ENCODE peak calls at places on chromosomes 7 and 10, in ten cellular contexts. L, H, T, W, R, B, K, G, A and U are unnamed samples.

GRCh38 chr10:60139798-60140566 is 233.6 kb upstream of the CCDC6 start:
- DNase-seq in L (no peak), A (peak), T (peak), H (peak), B (no peak), W (no peak), G (no peak), K (no peak), R (peak), U (no peak)

GRCh38 chr7:120052884-120053382 is 220.0 kb upstream of the KCND2 start:
- DNase-seq in W (no peak), R (peak), A (no peak), G (no peak), L (no peak), T (peak), K (no peak), H (no peak), B (peak), U (no peak)

GRCh38 chr10:99430116-99430450 is 341 bp downstream of the GOT1 start:
- DNase-seq in L (peak), W (no peak), B (no peak), G (no peak), H (no peak), R (no peak), T (no peak), K (no peak), A (peak), U (no peak)

GRCh38 chr10:16761300-16761699 is 55.9 kb downstream of the RSU1 start:
- DNase-seq in R (no peak), B (no peak), A (no peak), W (no peak), K (no peak), T (no peak), H (no peak), G (no peak), L (no peak), U (no peak)

GRCh38 chr10:129342385-129342784 is 124.7 kb upstream of the MGMT start:
- DNase-seq in T (no peak), G (no peak), W (no peak), R (no peak), H (no peak), A (no peak), B (no peak), K (no peak), L (no peak), U (no peak)

GRCh38 chr7:80279760-80280159 is 145.1 kb downstream of the GNAI1 start:
- DNase-seq in B (peak), K (no peak), W (no peak), G (no peak), T (peak), R (no peak), L (no peak), H (peak), A (no peak), U (no peak)

GRCh38 chr7:17668122-17668521 is 272.2 kb downstream of the SNX13 start:
- DNase-seq in B (no peak), A (no peak), H (no peak), W (no peak), T (no peak), L (no peak), G (no peak), R (no peak), K (no peak), U (no peak)

GRCh38 chr7:84701524-84702306 is 485.1 kb downstream of the SEMA3D start:
- DNase-seq in T (peak), H (peak), W (no peak), K (no peak), R (peak), L (peak), G (no peak), B (no peak), A (peak), U (no peak)

GRCh38 chr7:30445770-30446169 is 32.8 kb downstream of the NOD1 start:
- DNase-seq in K (peak), W (peak), L (no peak), B (peak), R (peak), H (no peak), T (no peak), G (peak), A (no peak), U (peak)

GRCh38 chr7:30799976-30800661 is 28.9 kb downstream of the MINDY4 start:
- DNase-seq in K (no peak), W (peak), R (no peak), A (no peak), B (no peak), L (no peak), T (no peak), H (no peak), G (no peak), U (no peak)

GRCh38 chr7:125256446-125256845 is 326.8 kb upstream of the POT1 start:
- DNase-seq in W (no peak), K (no peak), T (no peak), R (no peak), A (peak), H (no peak), L (no peak), G (no peak), B (no peak), U (no peak)

GRCh38 chr7:157507987-157508386 is 171.2 kb downstream of the DNAJB6 start:
- DNase-seq in L (no peak), W (no peak), K (no peak), H (peak), T (no peak), R (no peak), B (no peak), A (no peak), G (no peak), U (no peak)

GRCh38 chr10:69952801-69953200 is 99.8 kb upstream of the MACROH2A2 start:
- DNase-seq in T (no peak), R (no peak), K (no peak), G (no peak), B (no peak), H (no peak), L (no peak), W (no peak), A (no peak), U (no peak)

GRCh38 chr7:156823441-156823840 is 69.5 kb downstream of the LMBR1 start:
- DNase-seq in R (no peak), W (no peak), T (no peak), H (no peak), B (no peak), K (no peak), G (no peak), A (no peak), L (no peak), U (no peak)

GRCh38 chr10:33248638-33249037 is 85.8 kb downstream of the NRP1 start:
- DNase-seq in T (peak), G (no peak), A (peak), W (no peak), H (no peak), B (no peak), K (no peak), L (no peak), R (peak), U (no peak)

GRCh38 chr10:73931767-73932624 is 21.1 kb downstream of the PLAU start:
- DNase-seq in L (no peak), A (no peak), G (no peak), B (no peak), K (no peak), R (no peak), W (no peak), T (no peak), H (no peak), U (no peak)

GRCh38 chr10:56679578-56679977 is 318.5 kb upstream of the ZWINT start:
- DNase-seq in G (no peak), L (no peak), K (no peak), H (no peak), R (no peak), A (no peak), B (no peak), T (no peak), W (no peak), U (no peak)

GRCh38 chr10:1378473-1378872 is 322.3 kb downstream of the WDR37 start:
- DNase-seq in T (no peak), L (no peak), R (no peak), A (no peak), H (no peak), W (no peak), G (no peak), K (no peak), B (no peak), U (no peak)

GRCh38 chr10:105952153-105952552 is 1212.4 kb downstream of the SORCS1 start:
- DNase-seq in W (no peak), A (peak), K (no peak), R (peak), H (peak), L (peak), B (no peak), T (peak), G (no peak), U (no peak)

GRCh38 chr10:99235872-99236626 is 397 bp upstream of the HPSE2 start:
- DNase-seq in R (no peak), K (no peak), B (no peak), G (no peak), L (no peak), H (no peak), W (no peak), A (no peak), T (no peak), U (no peak)

GRCh38 chr7:75977741-75978140 is 16.7 kb downstream of the TMEM120A start:
- DNase-seq in G (no peak), W (no peak), R (no peak), K (no peak), H (no peak), A (no peak), L (no peak), B (peak), T (no peak), U (no peak)

GRCh38 chr10:84423729-84424128 is 95.3 kb downstream of the CCSER2 start:
- DNase-seq in A (no peak), B (no peak), L (no peak), R (peak), W (no peak), T (no peak), H (no peak), G (no peak), K (no peak), U (no peak)

GRCh38 chr10:92972066-92972870 is 88.3 kb upstream of the CYP26C1 start:
- DNase-seq in H (no peak), A (peak), W (no peak), K (no peak), L (no peak), R (peak), G (no peak), B (no peak), T (peak), U (no peak)

GRCh38 chr10:44703241-44704155 is 207.6 kb upstream of the TMEM72 start:
- DNase-seq in H (no peak), A (no peak), T (peak), B (no peak), G (no peak), L (no peak), W (no peak), R (peak), K (no peak), U (no peak)

GRCh38 chr7:40965745-40966144 is 737.1 kb downstream of the INHBA start:
- DNase-seq in R (no peak), L (no peak), T (no peak), B (no peak), K (no peak), H (no peak), A (no peak), G (no peak), W (no peak), U (no peak)

GRCh38 chr10:117132751-117133231 is 5.3 kb downstream of the VAX1 start:
- DNase-seq in W (no peak), G (no peak), L (no peak), T (no peak), B (no peak), R (no peak), H (no peak), A (no peak), K (no peak), U (no peak)

GRCh38 chr7:126656165-126656564 is 596.6 kb downstream of the GRM8 start:
- DNase-seq in A (no peak), B (no peak), L (no peak), R (no peak), T (no peak), G (no peak), W (no peak), K (no peak), H (no peak), U (no peak)

GRCh38 chr10:19702215-19702614 is 114.0 kb upstream of the PLXDC2 start:
- DNase-seq in W (no peak), A (peak), G (no peak), R (peak), H (no peak), T (peak), K (no peak), L (no peak), B (no peak), U (no peak)